ENCODE peak calls at places on chromosomes 16 and 17, in six cellular contexts. One of them, this sample, is unnamed.

GRCh38 chr16:10521681-10522274 is 58.6 kb downstream of the EMP2 start:
- DNase-seq in AG10803: peak; percentile 69
- DNase-seq in HFF-Myc: peak; percentile 67
- DNase-seq in posterior vena cava: no peak
- DNase-seq in A549: peak; percentile 69
- DNase-seq in OCI-M1: peak; percentile 83
- DNase-seq in this sample: peak; percentile 43

GRCh38 chr17:3827124-3827773 is 18.8 kb downstream of the NCBP3 start:
- DNase-seq in AG10803: peak; percentile 67
- DNase-seq in HFF-Myc: peak; percentile 43
- DNase-seq in posterior vena cava: no peak
- DNase-seq in A549: peak; percentile 86
- DNase-seq in OCI-M1: peak; percentile 80
- DNase-seq in this sample: no peak

GRCh38 chr16:75237398-75238131 is 13.9 kb downstream of the BCAR1 start:
- DNase-seq in AG10803: no peak
- DNase-seq in HFF-Myc: no peak
- DNase-seq in posterior vena cava: no peak
- DNase-seq in A549: no peak
- DNase-seq in OCI-M1: no peak
- DNase-seq in this sample: no peak

GRCh38 chr17:17888371-17888770 is 51.6 kb upstream of the SREBF1 start:
- DNase-seq in AG10803: no peak
- DNase-seq in HFF-Myc: no peak
- DNase-seq in posterior vena cava: no peak
- DNase-seq in A549: no peak
- DNase-seq in OCI-M1: no peak
- DNase-seq in this sample: no peak

GRCh38 chr17:50141750-50142119 is 8.7 kb downstream of the PPP1R9B start:
- DNase-seq in AG10803: no peak
- DNase-seq in HFF-Myc: no peak
- DNase-seq in posterior vena cava: no peak
- DNase-seq in A549: no peak
- DNase-seq in OCI-M1: no peak
- DNase-seq in this sample: no peak

GRCh38 chr16:4261557-4262172 is 11.2 kb downstream of the TFAP4 start:
- DNase-seq in AG10803: peak; percentile 21
- DNase-seq in HFF-Myc: no peak
- DNase-seq in posterior vena cava: no peak
- DNase-seq in A549: peak; percentile 78
- DNase-seq in OCI-M1: no peak
- DNase-seq in this sample: no peak

GRCh38 chr16:72240949-72241348 is 69.0 kb upstream of the PMFBP1 start:
- DNase-seq in AG10803: no peak
- DNase-seq in HFF-Myc: no peak
- DNase-seq in posterior vena cava: no peak
- DNase-seq in A549: no peak
- DNase-seq in OCI-M1: no peak
- DNase-seq in this sample: no peak

GRCh38 chr17:77371117-77371887 is 230.5 kb downstream of the SEC14L1 start:
- DNase-seq in AG10803: peak; percentile 87
- DNase-seq in HFF-Myc: no peak
- DNase-seq in posterior vena cava: peak; percentile 79
- DNase-seq in A549: no peak
- DNase-seq in OCI-M1: peak; percentile 6
- DNase-seq in this sample: no peak

GRCh38 chr17:2125013-2125535 is 70.2 kb downstream of the HIC1 start:
- DNase-seq in AG10803: peak; percentile 12
- DNase-seq in HFF-Myc: no peak
- DNase-seq in posterior vena cava: no peak
- DNase-seq in A549: no peak
- DNase-seq in OCI-M1: no peak
- DNase-seq in this sample: no peak

GRCh38 chr17:9677411-9677810 is 32.1 kb downstream of the USP43 start:
- DNase-seq in AG10803: no peak
- DNase-seq in HFF-Myc: no peak
- DNase-seq in posterior vena cava: no peak
- DNase-seq in A549: no peak
- DNase-seq in OCI-M1: no peak
- DNase-seq in this sample: no peak

GRCh38 chr16:85270365-85270764 is 158.1 kb upstream of the CIBAR2 start:
- DNase-seq in AG10803: peak; percentile 35
- DNase-seq in HFF-Myc: no peak
- DNase-seq in posterior vena cava: no peak
- DNase-seq in A549: no peak
- DNase-seq in OCI-M1: no peak
- DNase-seq in this sample: no peak

GRCh38 chr16:85460983-85461813 is 151.9 kb upstream of the GSE1 start:
- DNase-seq in AG10803: peak; percentile 61
- DNase-seq in HFF-Myc: no peak
- DNase-seq in posterior vena cava: no peak
- DNase-seq in A549: peak; percentile 43
- DNase-seq in OCI-M1: peak; percentile 0
- DNase-seq in this sample: no peak

GRCh38 chr16:67773099-67773498 is 33.3 kb downstream of the RANBP10 start:
- DNase-seq in AG10803: no peak
- DNase-seq in HFF-Myc: peak; percentile 11
- DNase-seq in posterior vena cava: no peak
- DNase-seq in A549: no peak
- DNase-seq in OCI-M1: no peak
- DNase-seq in this sample: no peak

GRCh38 chr16:8130197-8130596 is 460.1 kb downstream of the TMEM114 start:
- DNase-seq in AG10803: no peak
- DNase-seq in HFF-Myc: no peak
- DNase-seq in posterior vena cava: no peak
- DNase-seq in A549: no peak
- DNase-seq in OCI-M1: no peak
- DNase-seq in this sample: no peak